ENCODE peak calls at places on chromosomes 4 and X, in nine cellular contexts. M is GM13976, P is heart left ventricle, D is progenitor cell of endocrine pancreas, X is astrocyte, S is GM06990, N is osteoblast, Y is HL-60, Z is A549. I is an unnamed sample.

GRCh38 chrX:32483534-32484136 is 727.7 kb downstream of the DMD start:
- DNase-seq in M (no peak), P (no peak), D (no peak), X (no peak), S (no peak), N (no peak), Y (no peak), Z (no peak), I (no peak)

GRCh38 chr4:951594-952468 is 19.6 kb downstream of the TMEM175 start:
- DNase-seq in M (no peak), P (no peak), D (no peak), X (no peak), S (no peak), N (peak; percentile 46), Y (no peak), Z (no peak), I (no peak)

GRCh38 chr4:76696109-76696508 is 201.8 kb downstream of the SOWAHB start:
- DNase-seq in M (no peak), P (no peak), D (peak; percentile 29), X (peak; percentile 62), S (no peak), N (no peak), Y (no peak), Z (no peak), I (no peak)

GRCh38 chr4:140049924-140050681 is 103.9 kb downstream of the MAML3 start:
- DNase-seq in M (peak; percentile 32), P (no peak), D (no peak), X (peak; percentile 43), S (no peak), N (no peak), Y (no peak), Z (peak; percentile 53), I (peak; percentile 53)

GRCh38 chr4:15444879-15445576 is 17.2 kb downstream of the C1QTNF7 start:
- DNase-seq in M (no peak), P (no peak), D (no peak), X (no peak), S (no peak), N (peak; percentile 4), Y (no peak), Z (no peak), I (no peak)

GRCh38 chr4:60463846-60464502 is 736.2 kb upstream of the ADGRL3 start:
- DNase-seq in M (peak; percentile 1), P (no peak), D (no peak), X (no peak), S (no peak), N (no peak), Y (peak; percentile 7), Z (no peak), I (no peak)

GRCh38 chr4:93267747-93268146 is 560.8 kb upstream of the ATOH1 start:
- DNase-seq in M (no peak), P (no peak), D (no peak), X (no peak), S (no peak), N (no peak), Y (no peak), Z (no peak), I (no peak)

GRCh38 chr4:85861064-85861767 is 386.3 kb downstream of the ARHGAP24 start:
- DNase-seq in M (no peak), P (no peak), D (no peak), X (no peak), S (no peak), N (no peak), Y (no peak), Z (no peak), I (no peak)

GRCh38 chr4:67918428-67918827 is 34.6 kb upstream of the TMPRSS11D start:
- DNase-seq in M (no peak), P (no peak), D (no peak), X (no peak), S (no peak), N (no peak), Y (no peak), Z (no peak), I (no peak)

GRCh38 chr4:161256716-161257115 is 907.1 kb downstream of the FSTL5 start:
- DNase-seq in M (no peak), P (no peak), D (no peak), X (no peak), S (no peak), N (no peak), Y (peak; percentile 31), Z (no peak), I (no peak)

GRCh38 chr4:110107868-110108267 is 90.5 kb downstream of the ELOVL6 start:
- DNase-seq in M (no peak), P (no peak), D (no peak), X (no peak), S (no peak), N (no peak), Y (no peak), Z (no peak), I (no peak)

GRCh38 chr4:73446336-73446938 is 10.4 kb downstream of the AFP start:
- DNase-seq in M (peak; percentile 48), P (no peak), D (no peak), X (peak; percentile 26), S (no peak), N (no peak), Y (peak; percentile 23), Z (peak; percentile 10), I (peak; percentile 13)
- TF ChIP-seq CTCF in M (peak; percentile 77), P (peak; percentile 42), D (peak; percentile 77), X (peak; percentile 81), S (peak; percentile 73), N (peak; percentile 83), Y (peak; percentile 73), Z (peak; percentile 83), I (peak; percentile 85)

GRCh38 chr4:25528391-25528790 is 127.3 kb upstream of the SLC34A2 start:
- DNase-seq in M (no peak), P (no peak), D (no peak), X (no peak), S (no peak), N (no peak), Y (no peak), Z (no peak), I (no peak)

GRCh38 chr4:25532579-25532978 is 123.1 kb upstream of the SLC34A2 start:
- DNase-seq in M (no peak), P (no peak), D (no peak), X (no peak), S (no peak), N (no peak), Y (no peak), Z (no peak), I (no peak)

GRCh38 chr4:25535278-25535677 is 120.4 kb upstream of the SLC34A2 start:
- DNase-seq in M (no peak), P (no peak), D (no peak), X (no peak), S (no peak), N (no peak), Y (no peak), Z (no peak), I (no peak)

GRCh38 chr4:25533237-25533636 is 122.4 kb upstream of the SLC34A2 start:
- DNase-seq in M (no peak), P (no peak), D (no peak), X (no peak), S (no peak), N (no peak), Y (no peak), Z (no peak), I (no peak)

GRCh38 chr4:25531272-25531671 is 124.4 kb upstream of the SLC34A2 start:
- DNase-seq in M (no peak), P (no peak), D (no peak), X (no peak), S (no peak), N (peak; percentile 57), Y (no peak), Z (no peak), I (no peak)
- TF ChIP-seq CTCF in M (no peak), P (no peak), D (peak; percentile 29), X (no peak), S (peak; percentile 54), N (peak; percentile 54), Y (peak; percentile 7), Z (peak; percentile 42), I (no peak)

DNA sequence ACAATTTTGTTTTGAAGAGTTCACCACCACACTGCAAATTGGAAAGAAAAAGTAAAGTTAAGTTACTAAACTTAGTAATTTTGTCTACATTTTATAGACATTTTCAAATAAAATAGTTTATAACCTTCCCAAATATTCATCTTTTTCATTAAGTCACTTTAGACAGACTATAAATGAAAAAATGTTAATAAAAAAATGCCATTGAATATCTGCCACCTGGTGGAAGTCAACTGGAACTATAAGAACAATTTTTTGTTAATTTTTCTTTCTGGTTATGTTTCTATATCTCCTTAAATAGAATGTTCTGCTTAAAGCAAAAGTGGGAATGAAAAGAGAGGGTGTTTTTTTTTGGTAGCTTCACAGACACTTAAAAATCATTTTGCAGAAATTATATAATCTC is 534.4 kb upstream of the PCDH10 start:
- DNase-seq in M (no peak), P (no peak), D (no peak), X (peak; percentile 15), S (no peak), N (no peak), Y (no peak), Z (no peak), I (no peak)
- TF ChIP-seq CTCF in M (no peak), P (no peak), D (peak; percentile 66), X (peak; percentile 40), S (no peak), N (no peak), Y (no peak), Z (no peak), I (peak; percentile 10)

GRCh38 chr4:144572660-144573059 is 73.3 kb upstream of the HHIP start:
- DNase-seq in M (no peak), P (no peak), D (no peak), X (no peak), S (no peak), N (no peak), Y (no peak), Z (no peak), I (no peak)
- TF ChIP-seq CTCF in M (no peak), P (no peak), D (no peak), X (no peak), S (peak; percentile 48), N (no peak), Y (no peak), Z (no peak), I (no peak)

I was measured in activated CD8-positive, alpha-beta T cell treated with anti-CD3 and anti-CD28 coated beads for 36 hours.